ENCODE peak calls at places on chromosomes 6 and 20, in five cellular contexts. M is uterus, N is tibial artery, H is neural progenitor cell, A is lung. J is an unnamed sample.
A peak's percentile ranks its signal among the peaks of the same experiment; 100 is the strongest.

GRCh38 chr6:14290448-14291388 is 173.1 kb downstream of the CD83 start:
- DNase-seq in M (no peak), N (no peak), H (no peak), A (no peak), J (peak; percentile 89)

GRCh38 chr6:90284745-90285481 is 11.7 kb downstream of the BACH2 start:
- DNase-seq in M (no peak), N (no peak), H (no peak), A (no peak), J (no peak)

GRCh38 chr20:63025534-63026331 is 19.0 kb upstream of the BHLHE23 start:
- DNase-seq in M (no peak), N (peak; percentile 57), H (no peak), A (no peak), J (no peak)

GRCh38 chr6:107272246-107272645 is 156.9 kb upstream of the BEND3 start:
- DNase-seq in M (no peak), N (no peak), H (no peak), A (no peak), J (no peak)

GRCh38 chr20:7195704-7196103 is 428.2 kb downstream of the BMP2 start:
- DNase-seq in M (no peak), N (no peak), H (no peak), A (no peak), J (no peak)

GRCh38 chr6:15644904-15645303 is 17.9 kb downstream of the DTNBP1 start:
- DNase-seq in M (no peak), N (no peak), H (no peak), A (no peak), J (no peak)

GRCh38 chr6:159094444-159095252 is 49.9 kb upstream of the TAGAP start:
- DNase-seq in M (no peak), N (no peak), H (no peak), A (no peak), J (no peak)

GRCh38 chr20:62743777-62744317 is 35.2 kb downstream of the NTSR1 start:
- DNase-seq in M (no peak), N (peak; percentile 33), H (no peak), A (no peak), J (no peak)

GRCh38 chr20:34069341-34070078 is 42.5 kb downstream of the EIF2S2 start:
- DNase-seq in M (peak; percentile 80), N (peak; percentile 80), H (peak; percentile 86), A (peak; percentile 74), J (peak; percentile 57)

GRCh38 chr6:33170176-33171095 is 21.8 kb downstream of the COL11A2 start:
- DNase-seq in M (no peak), N (no peak), H (no peak), A (no peak), J (no peak)

GRCh38 chr20:4227085-4227821 is 211.9 kb upstream of the RNF24 start:
- DNase-seq in M (no peak), N (no peak), H (peak; percentile 45), A (no peak), J (peak; percentile 24)

GRCh38 chr20:46928580-46929132 is 34.0 kb downstream of the EYA2 start:
- DNase-seq in M (peak; percentile 46), N (no peak), H (peak; percentile 23), A (no peak), J (no peak)

GRCh38 chr6:11711994-11712698 is 66.5 kb downstream of the ADTRP start:
- DNase-seq in M (no peak), N (no peak), H (no peak), A (no peak), J (no peak)

GRCh38 chr6:114085206-114085605 is 114.3 kb upstream of the HDAC2 start:
- DNase-seq in M (no peak), N (no peak), H (no peak), A (no peak), J (no peak)

GRCh38 chr6:15326072-15326614 is 80.3 kb downstream of the JARID2 start:
- DNase-seq in M (no peak), N (no peak), H (no peak), A (no peak), J (no peak)

GRCh38 chr6:1971612-1972011 is 273.8 kb downstream of the GMDS start:
- DNase-seq in M (no peak), N (no peak), H (no peak), A (no peak), J (no peak)

GRCh38 chr6:137093183-137094069 is 48.7 kb upstream of the IL20RA start:
- DNase-seq in M (no peak), N (no peak), H (no peak), A (no peak), J (no peak)

GRCh38 chr20:12173333-12173732 is 255.6 kb downstream of the BTBD3 start:
- DNase-seq in M (no peak), N (no peak), H (no peak), A (no peak), J (no peak)

GRCh38 chr6:7580927-7581618 is 8.9 kb upstream of the SNRNP48 start:
- DNase-seq in M (no peak), N (no peak), H (no peak), A (no peak), J (no peak)

GRCh38 chr6:7578949-7579348 is 11.0 kb upstream of the SNRNP48 start:
- DNase-seq in M (no peak), N (no peak), H (no peak), A (no peak), J (no peak)

GRCh38 chr6:7585287-7585930 is 4.6 kb upstream of the SNRNP48 start:
- DNase-seq in M (no peak), N (no peak), H (no peak), A (no peak), J (no peak)

GRCh38 chr6:7580537-7580926 is 9.5 kb upstream of the SNRNP48 start:
- DNase-seq in M (no peak), N (no peak), H (no peak), A (no peak), J (no peak)

GRCh38 chr6:7579850-7580249 is 10.1 kb upstream of the SNRNP48 start:
- DNase-seq in M (no peak), N (no peak), H (no peak), A (no peak), J (no peak)
- H3K4me3 ChIP-seq in M (no peak overlapping the region), N (no peak overlapping the region), H (no peak overlapping the region), A (no peak overlapping the region), J (no peak overlapping the region)

GRCh38 chr6:3075522-3076113 is 7.3 kb downstream of the RIPK1 start:
- DNase-seq in M (no peak), N (no peak), H (no peak), A (no peak), J (no peak)
- H3K4me3 ChIP-seq in M (no peak overlapping the region), N (no peak overlapping the region), H (no peak overlapping the region), A (no peak overlapping the region), J (no peak overlapping the region)

GRCh38 chr6:10411131-10411914 is 3.6 kb downstream of the TFAP2A start:
- DNase-seq in M (no peak), N (no peak), H (peak; percentile 46), A (no peak), J (no peak)

GRCh38 chr6:10409160-10409765 is 5.6 kb downstream of the TFAP2A start:
- DNase-seq in M (no peak), N (no peak), H (no peak), A (no peak), J (no peak)

GRCh38 chr6:10409766-10410209 is 5.1 kb downstream of the TFAP2A start:
- DNase-seq in M (no peak), N (no peak), H (peak; percentile 39), A (no peak), J (no peak)

GRCh38 chr6:10411915-10412164 is 3.0 kb downstream of the TFAP2A start:
- DNase-seq in M (no peak), N (no peak), H (no peak), A (no peak), J (no peak)

DNA sequence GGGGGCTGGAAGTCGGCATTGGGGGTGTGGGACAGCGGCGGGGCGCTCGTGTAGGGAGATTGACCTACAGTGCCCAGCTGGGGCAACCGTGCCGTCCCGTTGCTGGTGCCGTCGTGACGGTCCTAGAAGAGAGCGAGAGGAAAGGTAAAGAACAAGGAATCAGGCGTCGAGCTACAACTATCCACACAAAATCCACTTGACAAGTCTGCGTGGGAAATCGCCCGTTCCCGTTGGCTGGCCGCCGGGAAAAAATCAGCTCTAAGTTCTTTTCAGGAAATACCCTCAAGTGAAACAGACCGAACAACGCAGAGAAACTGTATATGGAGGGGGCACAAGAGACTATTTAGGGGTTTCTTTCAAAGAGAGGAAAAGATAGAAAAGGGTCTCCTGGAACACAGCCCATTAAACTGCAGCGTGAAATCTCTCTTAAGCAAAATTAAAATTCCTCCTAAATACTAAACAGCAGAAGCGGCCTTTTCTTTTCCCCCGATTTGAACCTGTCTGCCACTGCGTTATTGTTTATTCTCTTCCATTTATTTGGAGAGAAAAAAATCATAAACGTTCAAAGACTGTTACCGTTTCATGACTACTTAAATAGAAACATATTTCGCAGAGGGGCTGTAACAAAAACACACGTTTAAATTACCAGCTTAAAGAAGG is 4.5 kb downstream of the TFAP2A start:
- DNase-seq in M (no peak), N (no peak), H (no peak), A (no peak), J (no peak)
- H3K4me3 ChIP-seq in M (no peak overlapping the region), N (peak overlapping the region; percentile 72), H (no peak overlapping the region), A (no peak overlapping the region), J (no peak overlapping the region)

GRCh38 chr6:73393278-73393677 is 1.4 kb upstream of the DDX43 start:
- DNase-seq in M (no peak), N (no peak), H (no peak), A (no peak), J (no peak)

GRCh38 chr6:73391735-73392134 is 2.9 kb upstream of the DDX43 start:
- DNase-seq in M (no peak), N (no peak), H (no peak), A (no peak), J (no peak)

GRCh38 chr6:73388800-73389512 is 5.7 kb upstream of the DDX43 start:
- DNase-seq in M (peak; percentile 22), N (peak; percentile 68), H (peak; percentile 79), A (peak; percentile 66), J (no peak)

GRCh38 chr6:73389854-73390253 is 4.8 kb upstream of the DDX43 start:
- DNase-seq in M (no peak), N (no peak), H (no peak), A (no peak), J (no peak)

DNA sequence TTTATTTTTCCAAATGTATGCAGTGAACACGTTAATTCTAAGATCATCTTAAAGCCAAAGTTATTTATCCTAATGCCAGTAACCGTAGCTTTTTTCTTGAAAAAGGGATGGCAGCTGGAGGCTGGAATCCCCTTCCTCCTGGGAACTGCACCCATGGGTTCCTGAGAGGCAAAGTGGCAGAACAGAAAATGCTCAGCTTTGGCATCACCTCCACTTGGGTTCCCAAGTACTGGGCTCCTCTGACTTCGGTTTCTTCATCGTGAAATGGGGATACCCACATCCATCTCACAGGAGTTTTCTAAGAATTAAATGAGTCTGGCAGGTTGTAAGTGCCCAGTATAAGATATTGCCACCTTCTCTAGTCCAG is 6.2 kb upstream of the DDX43 start:
- DNase-seq in M (no peak), N (no peak), H (no peak), A (no peak), J (no peak)
- H3K4me3 ChIP-seq in M (peak overlapping the region; percentile 31), N (peak overlapping the region; percentile 49), H (peak overlapping the region; percentile 52), A (peak overlapping the region; percentile 41), J (no peak overlapping the region)

GRCh38 chr6:117275711-117276110 is 10.4 kb downstream of the VGLL2 start:
- DNase-seq in M (no peak), N (no peak), H (no peak), A (no peak), J (no peak)
- H3K4me3 ChIP-seq in M (no peak overlapping the region), N (no peak overlapping the region), H (no peak overlapping the region), A (no peak overlapping the region), J (no peak overlapping the region)